ENCODE peak calls at places on chromosomes 7 and 10, in eight cellular contexts. One of them, this sample, is unnamed.

GRCh38 chr10:87064651-87065050 is 30.0 kb downstream of the GLUD1 start:
- DNase-seq in endothelial cell: no peak
- DNase-seq in stimulated activated CD4-positive, alpha-beta T cell treated with anti-CD3 and anti-CD28 coated beads, TNF-alpha, amount 100 ng/mL, for 24 hours: no peak
- DNase-seq in NCI-H1092 treated with DMSO at 0.1 percent for 48 hours: no peak
- DNase-seq in skeletal muscle cell: no peak
- DNase-seq in LoVo: no peak
- DNase-seq in activated T-cell treated with anti-CD3 and anti-CD28 coated beads, Interleukin-2, amount 50 U/mL, for 72 hours: no peak
- DNase-seq in SJSA1: no peak
- DNase-seq in this sample: no peak

GRCh38 chr7:131131746-131132431 is 195.8 kb upstream of the MKLN1 start:
- DNase-seq in skeletal muscle cell: no peak
- DNase-seq in stimulated activated CD4-positive, alpha-beta T cell treated with anti-CD3 and anti-CD28 coated beads, TNF-alpha, amount 100 ng/mL, for 24 hours: no peak
- DNase-seq in NCI-H1092 treated with DMSO at 0.1 percent for 48 hours: no peak
- DNase-seq in activated T-cell treated with anti-CD3 and anti-CD28 coated beads, Interleukin-2, amount 50 U/mL, for 72 hours: no peak
- DNase-seq in endothelial cell: no peak
- DNase-seq in LoVo: no peak
- DNase-seq in SJSA1: no peak
- DNase-seq in this sample: no peak

GRCh38 chr10:35027567-35027966 is 62.6 kb downstream of the CUL2 start:
- DNase-seq in activated T-cell treated with anti-CD3 and anti-CD28 coated beads, Interleukin-2, amount 50 U/mL, for 72 hours: no peak
- DNase-seq in NCI-H1092 treated with DMSO at 0.1 percent for 48 hours: no peak
- DNase-seq in LoVo: peak
- DNase-seq in SJSA1: no peak
- DNase-seq in endothelial cell: no peak
- DNase-seq in stimulated activated CD4-positive, alpha-beta T cell treated with anti-CD3 and anti-CD28 coated beads, TNF-alpha, amount 100 ng/mL, for 24 hours: no peak
- DNase-seq in skeletal muscle cell: no peak
- DNase-seq in this sample: no peak

GRCh38 chr10:127090135-127090534 is 106.3 kb downstream of the INSYN2A start:
- DNase-seq in activated T-cell treated with anti-CD3 and anti-CD28 coated beads, Interleukin-2, amount 50 U/mL, for 72 hours: no peak
- DNase-seq in skeletal muscle cell: no peak
- DNase-seq in NCI-H1092 treated with DMSO at 0.1 percent for 48 hours: no peak
- DNase-seq in SJSA1: no peak
- DNase-seq in stimulated activated CD4-positive, alpha-beta T cell treated with anti-CD3 and anti-CD28 coated beads, TNF-alpha, amount 100 ng/mL, for 24 hours: no peak
- DNase-seq in endothelial cell: no peak
- DNase-seq in LoVo: no peak
- DNase-seq in this sample: no peak

GRCh38 chr10:111822661-111823060 is 360.9 kb downstream of the GPAM start:
- DNase-seq in skeletal muscle cell: no peak
- DNase-seq in stimulated activated CD4-positive, alpha-beta T cell treated with anti-CD3 and anti-CD28 coated beads, TNF-alpha, amount 100 ng/mL, for 24 hours: no peak
- DNase-seq in SJSA1: no peak
- DNase-seq in NCI-H1092 treated with DMSO at 0.1 percent for 48 hours: no peak
- DNase-seq in LoVo: no peak
- DNase-seq in endothelial cell: no peak
- DNase-seq in activated T-cell treated with anti-CD3 and anti-CD28 coated beads, Interleukin-2, amount 50 U/mL, for 72 hours: no peak
- DNase-seq in this sample: no peak

GRCh38 chr7:92695308-92696261 is 105.4 kb upstream of the FAM133B start:
- DNase-seq in stimulated activated CD4-positive, alpha-beta T cell treated with anti-CD3 and anti-CD28 coated beads, TNF-alpha, amount 100 ng/mL, for 24 hours: no peak
- DNase-seq in LoVo: peak
- DNase-seq in NCI-H1092 treated with DMSO at 0.1 percent for 48 hours: no peak
- DNase-seq in activated T-cell treated with anti-CD3 and anti-CD28 coated beads, Interleukin-2, amount 50 U/mL, for 72 hours: no peak
- DNase-seq in SJSA1: peak
- DNase-seq in skeletal muscle cell: peak
- DNase-seq in endothelial cell: peak
- DNase-seq in this sample: peak

GRCh38 chr10:77226871-77227557 is 410.6 kb downstream of the KCNMA1 start:
- DNase-seq in skeletal muscle cell: no peak
- DNase-seq in NCI-H1092 treated with DMSO at 0.1 percent for 48 hours: no peak
- DNase-seq in LoVo: no peak
- DNase-seq in activated T-cell treated with anti-CD3 and anti-CD28 coated beads, Interleukin-2, amount 50 U/mL, for 72 hours: no peak
- DNase-seq in endothelial cell: no peak
- DNase-seq in SJSA1: no peak
- DNase-seq in stimulated activated CD4-positive, alpha-beta T cell treated with anti-CD3 and anti-CD28 coated beads, TNF-alpha, amount 100 ng/mL, for 24 hours: no peak
- DNase-seq in this sample: no peak

GRCh38 chr10:91549296-91549695 is 83.6 kb downstream of the PPP1R3C start:
- DNase-seq in endothelial cell: no peak
- DNase-seq in LoVo: no peak
- DNase-seq in SJSA1: no peak
- DNase-seq in NCI-H1092 treated with DMSO at 0.1 percent for 48 hours: no peak
- DNase-seq in activated T-cell treated with anti-CD3 and anti-CD28 coated beads, Interleukin-2, amount 50 U/mL, for 72 hours: no peak
- DNase-seq in stimulated activated CD4-positive, alpha-beta T cell treated with anti-CD3 and anti-CD28 coated beads, TNF-alpha, amount 100 ng/mL, for 24 hours: no peak
- DNase-seq in skeletal muscle cell: no peak
- DNase-seq in this sample: no peak

GRCh38 chr10:79298403-79299244 is 48.6 kb upstream of the PPIF start:
- DNase-seq in NCI-H1092 treated with DMSO at 0.1 percent for 48 hours: no peak
- DNase-seq in endothelial cell: no peak
- DNase-seq in LoVo: peak
- DNase-seq in SJSA1: peak
- DNase-seq in stimulated activated CD4-positive, alpha-beta T cell treated with anti-CD3 and anti-CD28 coated beads, TNF-alpha, amount 100 ng/mL, for 24 hours: no peak
- DNase-seq in activated T-cell treated with anti-CD3 and anti-CD28 coated beads, Interleukin-2, amount 50 U/mL, for 72 hours: peak
- DNase-seq in skeletal muscle cell: peak
- DNase-seq in this sample: no peak

GRCh38 chr7:124088590-124088989 is 55.7 kb upstream of the TMEM229A start:
- DNase-seq in endothelial cell: no peak
- DNase-seq in activated T-cell treated with anti-CD3 and anti-CD28 coated beads, Interleukin-2, amount 50 U/mL, for 72 hours: no peak
- DNase-seq in skeletal muscle cell: no peak
- DNase-seq in stimulated activated CD4-positive, alpha-beta T cell treated with anti-CD3 and anti-CD28 coated beads, TNF-alpha, amount 100 ng/mL, for 24 hours: no peak
- DNase-seq in SJSA1: no peak
- DNase-seq in LoVo: no peak
- DNase-seq in NCI-H1092 treated with DMSO at 0.1 percent for 48 hours: no peak
- DNase-seq in this sample: no peak

GRCh38 chr10:113015201-113015600 is 65.2 kb downstream of the TCF7L2 start:
- DNase-seq in SJSA1: no peak
- DNase-seq in skeletal muscle cell: no peak
- DNase-seq in NCI-H1092 treated with DMSO at 0.1 percent for 48 hours: no peak
- DNase-seq in activated T-cell treated with anti-CD3 and anti-CD28 coated beads, Interleukin-2, amount 50 U/mL, for 72 hours: no peak
- DNase-seq in endothelial cell: no peak
- DNase-seq in LoVo: no peak
- DNase-seq in stimulated activated CD4-positive, alpha-beta T cell treated with anti-CD3 and anti-CD28 coated beads, TNF-alpha, amount 100 ng/mL, for 24 hours: no peak
- DNase-seq in this sample: no peak

GRCh38 chr7:3271298-3271697 is 29.8 kb upstream of the SDK1 start:
- DNase-seq in SJSA1: no peak
- DNase-seq in skeletal muscle cell: no peak
- DNase-seq in endothelial cell: no peak
- DNase-seq in NCI-H1092 treated with DMSO at 0.1 percent for 48 hours: no peak
- DNase-seq in stimulated activated CD4-positive, alpha-beta T cell treated with anti-CD3 and anti-CD28 coated beads, TNF-alpha, amount 100 ng/mL, for 24 hours: no peak
- DNase-seq in activated T-cell treated with anti-CD3 and anti-CD28 coated beads, Interleukin-2, amount 50 U/mL, for 72 hours: no peak
- DNase-seq in LoVo: no peak
- DNase-seq in this sample: no peak

GRCh38 chr7:138388673-138389491 is 71.2 kb upstream of the TRIM24 start:
- DNase-seq in LoVo: peak
- DNase-seq in NCI-H1092 treated with DMSO at 0.1 percent for 48 hours: no peak
- DNase-seq in skeletal muscle cell: no peak
- DNase-seq in endothelial cell: no peak
- DNase-seq in stimulated activated CD4-positive, alpha-beta T cell treated with anti-CD3 and anti-CD28 coated beads, TNF-alpha, amount 100 ng/mL, for 24 hours: no peak
- DNase-seq in SJSA1: no peak
- DNase-seq in activated T-cell treated with anti-CD3 and anti-CD28 coated beads, Interleukin-2, amount 50 U/mL, for 72 hours: no peak
- DNase-seq in this sample: no peak

GRCh38 chr7:112594397-112594796 is 113.6 kb downstream of the LSMEM1 start:
- DNase-seq in NCI-H1092 treated with DMSO at 0.1 percent for 48 hours: no peak
- DNase-seq in activated T-cell treated with anti-CD3 and anti-CD28 coated beads, Interleukin-2, amount 50 U/mL, for 72 hours: no peak
- DNase-seq in LoVo: no peak
- DNase-seq in endothelial cell: no peak
- DNase-seq in stimulated activated CD4-positive, alpha-beta T cell treated with anti-CD3 and anti-CD28 coated beads, TNF-alpha, amount 100 ng/mL, for 24 hours: no peak
- DNase-seq in SJSA1: no peak
- DNase-seq in skeletal muscle cell: peak
- DNase-seq in this sample: no peak

GRCh38 chr7:50295133-50295532 is 9.4 kb upstream of the IKZF1 start:
- DNase-seq in stimulated activated CD4-positive, alpha-beta T cell treated with anti-CD3 and anti-CD28 coated beads, TNF-alpha, amount 100 ng/mL, for 24 hours: no peak
- DNase-seq in endothelial cell: no peak
- DNase-seq in SJSA1: no peak
- DNase-seq in skeletal muscle cell: no peak
- DNase-seq in NCI-H1092 treated with DMSO at 0.1 percent for 48 hours: no peak
- DNase-seq in activated T-cell treated with anti-CD3 and anti-CD28 coated beads, Interleukin-2, amount 50 U/mL, for 72 hours: no peak
- DNase-seq in LoVo: no peak
- DNase-seq in this sample: no peak

GRCh38 chr7:8443871-8444756 is 10.7 kb downstream of the NXPH1 start:
- DNase-seq in LoVo: no peak
- DNase-seq in skeletal muscle cell: no peak
- DNase-seq in NCI-H1092 treated with DMSO at 0.1 percent for 48 hours: no peak
- DNase-seq in stimulated activated CD4-positive, alpha-beta T cell treated with anti-CD3 and anti-CD28 coated beads, TNF-alpha, amount 100 ng/mL, for 24 hours: no peak
- DNase-seq in endothelial cell: peak
- DNase-seq in SJSA1: no peak
- DNase-seq in activated T-cell treated with anti-CD3 and anti-CD28 coated beads, Interleukin-2, amount 50 U/mL, for 72 hours: no peak
- DNase-seq in this sample: peak

GRCh38 chr7:143285454-143285756 is 647 bp downstream of the TMEM139 start:
- DNase-seq in endothelial cell: no peak
- DNase-seq in SJSA1: no peak
- DNase-seq in stimulated activated CD4-positive, alpha-beta T cell treated with anti-CD3 and anti-CD28 coated beads, TNF-alpha, amount 100 ng/mL, for 24 hours: no peak
- DNase-seq in activated T-cell treated with anti-CD3 and anti-CD28 coated beads, Interleukin-2, amount 50 U/mL, for 72 hours: no peak
- DNase-seq in LoVo: peak
- DNase-seq in NCI-H1092 treated with DMSO at 0.1 percent for 48 hours: no peak
- DNase-seq in skeletal muscle cell: no peak
- DNase-seq in this sample: peak

GRCh38 chr10:100651916-100652315 is 93.5 kb upstream of the PAX2 start:
- DNase-seq in skeletal muscle cell: no peak
- DNase-seq in endothelial cell: no peak
- DNase-seq in LoVo: no peak
- DNase-seq in NCI-H1092 treated with DMSO at 0.1 percent for 48 hours: no peak
- DNase-seq in activated T-cell treated with anti-CD3 and anti-CD28 coated beads, Interleukin-2, amount 50 U/mL, for 72 hours: no peak
- DNase-seq in SJSA1: no peak
- DNase-seq in stimulated activated CD4-positive, alpha-beta T cell treated with anti-CD3 and anti-CD28 coated beads, TNF-alpha, amount 100 ng/mL, for 24 hours: no peak
- DNase-seq in this sample: no peak